ENCODE peak calls at places on chromosomes 4 and X, in nine cellular contexts. One of them, this sample, is unnamed.

GRCh38 chr4:165476214-165477098 is 97.6 kb downstream of the CPE start:
- DNase-seq in NCI-H2171 treated with DMSO at 0.1 percent for 48 hours: no peak
- DNase-seq in heart left ventricle: no peak
- DNase-seq in lower lobe of right lung: no peak
- DNase-seq in fibroblast of the aortic adventitia: peak; percentile 55
- DNase-seq in Calu3: peak; percentile 57
- DNase-seq in neural crest cell: no peak
- DNase-seq in NCI-H2029 treated with DMSO at 0.1 percent for 48 hours: no peak
- DNase-seq in Right ventricle myocardium inferior: no peak
- DNase-seq in this sample: no peak

GRCh38 chr4:56658410-56659003 is 22.6 kb downstream of the HOPX start:
- DNase-seq in NCI-H2171 treated with DMSO at 0.1 percent for 48 hours: no peak
- DNase-seq in heart left ventricle: no peak
- DNase-seq in lower lobe of right lung: no peak
- DNase-seq in fibroblast of the aortic adventitia: peak; percentile 66
- DNase-seq in Calu3: no peak
- DNase-seq in neural crest cell: no peak
- DNase-seq in NCI-H2029 treated with DMSO at 0.1 percent for 48 hours: no peak
- DNase-seq in Right ventricle myocardium inferior: no peak
- DNase-seq in this sample: no peak

GRCh38 chr4:140125374-140125773 is 28.6 kb downstream of the MAML3 start:
- DNase-seq in NCI-H2171 treated with DMSO at 0.1 percent for 48 hours: no peak
- DNase-seq in heart left ventricle: no peak
- DNase-seq in lower lobe of right lung: no peak
- DNase-seq in fibroblast of the aortic adventitia: no peak
- DNase-seq in Calu3: no peak
- DNase-seq in neural crest cell: no peak
- DNase-seq in NCI-H2029 treated with DMSO at 0.1 percent for 48 hours: no peak
- DNase-seq in Right ventricle myocardium inferior: no peak
- DNase-seq in this sample: no peak

GRCh38 chrX:65241059-65241721 is 264.9 kb upstream of the ZC4H2 start:
- DNase-seq in NCI-H2171 treated with DMSO at 0.1 percent for 48 hours: no peak
- DNase-seq in heart left ventricle: no peak
- DNase-seq in lower lobe of right lung: no peak
- DNase-seq in fibroblast of the aortic adventitia: no peak
- DNase-seq in Calu3: no peak
- DNase-seq in neural crest cell: no peak
- DNase-seq in NCI-H2029 treated with DMSO at 0.1 percent for 48 hours: no peak
- DNase-seq in Right ventricle myocardium inferior: no peak
- DNase-seq in this sample: no peak

GRCh38 chr4:139736661-139737060 is 71.0 kb downstream of the MGST2 start:
- DNase-seq in NCI-H2171 treated with DMSO at 0.1 percent for 48 hours: no peak
- DNase-seq in heart left ventricle: no peak
- DNase-seq in lower lobe of right lung: no peak
- DNase-seq in fibroblast of the aortic adventitia: peak; percentile 8
- DNase-seq in Calu3: no peak
- DNase-seq in neural crest cell: no peak
- DNase-seq in NCI-H2029 treated with DMSO at 0.1 percent for 48 hours: no peak
- DNase-seq in Right ventricle myocardium inferior: no peak
- DNase-seq in this sample: no peak

GRCh38 chr4:69689530-69690111 is 36.6 kb upstream of the UGT2A1 start:
- DNase-seq in NCI-H2171 treated with DMSO at 0.1 percent for 48 hours: peak; percentile 1
- DNase-seq in heart left ventricle: no peak
- DNase-seq in lower lobe of right lung: no peak
- DNase-seq in fibroblast of the aortic adventitia: peak; percentile 73
- DNase-seq in Calu3: peak; percentile 9
- DNase-seq in neural crest cell: no peak
- DNase-seq in NCI-H2029 treated with DMSO at 0.1 percent for 48 hours: peak; percentile 56
- DNase-seq in Right ventricle myocardium inferior: no peak
- DNase-seq in this sample: no peak

GRCh38 chr4:74544655-74545361 is 99.9 kb downstream of the AREG start:
- DNase-seq in NCI-H2171 treated with DMSO at 0.1 percent for 48 hours: no peak
- DNase-seq in heart left ventricle: no peak
- DNase-seq in lower lobe of right lung: no peak
- DNase-seq in fibroblast of the aortic adventitia: no peak
- DNase-seq in Calu3: no peak
- DNase-seq in neural crest cell: no peak
- DNase-seq in NCI-H2029 treated with DMSO at 0.1 percent for 48 hours: peak; percentile 30
- DNase-seq in Right ventricle myocardium inferior: no peak
- DNase-seq in this sample: no peak

GRCh38 chr4:17059192-17059634 is 160.8 kb upstream of the LDB2 start:
- DNase-seq in NCI-H2171 treated with DMSO at 0.1 percent for 48 hours: no peak
- DNase-seq in heart left ventricle: no peak
- DNase-seq in lower lobe of right lung: no peak
- DNase-seq in fibroblast of the aortic adventitia: peak; percentile 93
- DNase-seq in Calu3: no peak
- DNase-seq in neural crest cell: no peak
- DNase-seq in NCI-H2029 treated with DMSO at 0.1 percent for 48 hours: no peak
- DNase-seq in Right ventricle myocardium inferior: peak; percentile 71
- DNase-seq in this sample: peak; percentile 31

GRCh38 chr4:6336166-6336565 is 66.5 kb downstream of the WFS1 start:
- DNase-seq in NCI-H2171 treated with DMSO at 0.1 percent for 48 hours: no peak
- DNase-seq in heart left ventricle: no peak
- DNase-seq in lower lobe of right lung: peak; percentile 24
- DNase-seq in fibroblast of the aortic adventitia: no peak
- DNase-seq in Calu3: no peak
- DNase-seq in neural crest cell: no peak
- DNase-seq in NCI-H2029 treated with DMSO at 0.1 percent for 48 hours: no peak
- DNase-seq in Right ventricle myocardium inferior: no peak
- DNase-seq in this sample: no peak

This sample was measured in GM04504.